ENCODE peak calls at places on chromosomes 2 and 18, in nine cellular contexts. V is PC-9, D is epithelial cell of esophagus, K is body of pancreas, X is bronchial epithelial cell, Q is DND-41, H is stomach, L is PC-3, U is fibroblast of the aortic adventitia. N is an unnamed sample.
A peak's percentile ranks its signal among the peaks of the same experiment; 100 is the strongest.

GRCh38 chr2:130798472-130799221 is 38.1 kb upstream of the ARHGEF4 start:
- DNase-seq in U (peak; percentile 7), Q (peak; percentile 10), D (peak; percentile 35), V (no peak), L (no peak), H (no peak), K (peak; percentile 46), X (peak; percentile 26), N (no peak)

GRCh38 chr18:23515911-23516546 is 12.7 kb downstream of the RMC1 start:
- DNase-seq in D (peak; percentile 80), X (peak; percentile 72), K (peak; percentile 75), Q (peak; percentile 79), U (peak; percentile 74), L (peak; percentile 86), H (peak; percentile 77), V (peak; percentile 48), N (peak; percentile 79)

GRCh38 chr2:47009368-47009767 is 93.8 kb upstream of the MCFD2 start:
- DNase-seq in X (no peak), K (no peak), Q (no peak), U (no peak), V (no peak), L (no peak), D (no peak), H (no peak), N (no peak)

GRCh38 chr18:12598181-12598921 is 59.6 kb downstream of the SPIRE1 start:
- DNase-seq in H (no peak), U (peak; percentile 32), X (no peak), K (no peak), D (peak; percentile 14), Q (no peak), L (peak; percentile 34), V (peak; percentile 67), N (no peak)

GRCh38 chr18:75340206-75340605 is 87.3 kb downstream of the SMIM21 start:
- DNase-seq in Q (no peak), L (no peak), D (no peak), H (no peak), K (no peak), V (no peak), X (no peak), U (no peak), N (no peak)

GRCh38 chr18:54607213-54607934 is 16.3 kb downstream of the DYNAP start:
- DNase-seq in X (peak; percentile 99), H (peak; percentile 31), K (peak; percentile 60), Q (no peak), L (peak; percentile 87), D (peak; percentile 98), U (peak; percentile 2), V (peak; percentile 97), N (peak; percentile 60)

GRCh38 chr2:219253753-219254589 is at the start of gene TUBA4A:
- DNase-seq in H (peak; percentile 94), K (peak; percentile 92), Q (peak; percentile 81), X (peak; percentile 61), D (peak; percentile 87), U (peak; percentile 43), L (peak; percentile 90), V (peak; percentile 65), N (peak; percentile 87)

GRCh38 chr2:98552499-98553179 is 55.7 kb downstream of the COA5 start:
- DNase-seq in D (peak; percentile 7), X (peak; percentile 2), H (no peak), L (peak; percentile 10), Q (no peak), U (no peak), K (no peak), V (no peak), N (no peak)

GRCh38 chr2:109724533-109725460 is 69.3 kb upstream of the RGPD5 start:
- DNase-seq in Q (no peak), L (no peak), V (no peak), D (no peak), U (no peak), K (no peak), X (no peak), H (no peak), N (no peak)

GRCh38 chr2:86064006-86064405 is 41.7 kb downstream of the POLR1A start:
- DNase-seq in V (peak; percentile 80), Q (no peak), H (no peak), K (no peak), D (no peak), X (peak; percentile 16), L (peak; percentile 60), U (no peak), N (no peak)

GRCh38 chr2:217370391-217370790 is 510.5 kb upstream of the TNP1 start:
- DNase-seq in X (peak; percentile 99), V (peak; percentile 79), K (no peak), L (peak; percentile 96), Q (no peak), U (peak; percentile 55), D (peak; percentile 98), H (no peak), N (peak; percentile 14)

GRCh38 chr2:11013196-11013595 is 101.5 kb downstream of the KCNF1 start:
- DNase-seq in X (no peak), K (no peak), Q (no peak), L (no peak), H (no peak), D (no peak), U (no peak), V (no peak), N (no peak)

GRCh38 chr18:44153976-44154375 is 526.7 kb upstream of the SETBP1 start:
- DNase-seq in X (peak; percentile 33), V (no peak), L (peak; percentile 20), U (no peak), H (no peak), D (peak; percentile 54), K (no peak), Q (no peak), N (peak; percentile 11)

GRCh38 chr2:148903294-148903693 is 28.3 kb downstream of the KIF5C start:
- DNase-seq in U (no peak), H (no peak), L (no peak), K (no peak), Q (no peak), V (no peak), X (no peak), D (no peak), N (no peak)

GRCh38 chr2:33135645-33136044 is 188.9 kb downstream of the LTBP1 start:
- DNase-seq in V (no peak), L (no peak), Q (no peak), U (peak; percentile 57), X (peak; percentile 10), H (no peak), K (no peak), D (no peak), N (no peak)

GRCh38 chr18:3330622-3331021 is 68.7 kb downstream of the MYL12B start:
- DNase-seq in V (no peak), X (peak; percentile 42), D (peak; percentile 56), K (no peak), U (no peak), H (no peak), L (peak; percentile 53), Q (no peak), N (no peak)

GRCh38 chr18:43013489-43013888 is 102.0 kb downstream of the RIT2 start:
- DNase-seq in H (no peak), X (no peak), V (no peak), K (no peak), U (peak; percentile 15), D (no peak), L (no peak), Q (no peak), N (no peak)

GRCh38 chr18:3207565-3207964 is 12.2 kb downstream of the MYOM1 start:
- DNase-seq in K (peak; percentile 29), L (peak; percentile 80), Q (no peak), X (peak; percentile 77), H (no peak), U (no peak), V (peak; percentile 55), D (peak; percentile 79), N (peak; percentile 49)

GRCh38 chr2:214006601-214007000 is 404.3 kb upstream of the VWC2L start:
- DNase-seq in L (no peak), H (no peak), D (peak; percentile 87), Q (no peak), X (peak; percentile 73), K (no peak), V (no peak), U (no peak), N (no peak)

GRCh38 chr2:76448956-76449355 is 738.2 kb upstream of the GCFC2 start:
- DNase-seq in D (no peak), K (no peak), U (no peak), L (no peak), V (no peak), H (no peak), X (no peak), Q (no peak), N (no peak)
- TF ChIP-seq CTCF in D (no peak), K (no peak), U (no peak), L (no peak), V (no peak), H (no peak), X (no peak), Q (no peak), N (no peak)

GRCh38 chr18:1999387-1999786 is 571.9 kb downstream of the METTL4 start:
- DNase-seq in H (no peak), X (no peak), L (no peak), D (no peak), K (no peak), U (no peak), V (no peak), Q (no peak), N (no peak)
- TF ChIP-seq CTCF in H (no peak), X (no peak), L (no peak), D (no peak), K (no peak), U (no peak), V (no peak), Q (no peak), N (no peak)

GRCh38 chr2:230828272-230828961 is 36.3 kb upstream of the ITM2C start:
- DNase-seq in H (peak; percentile 34), K (no peak), L (no peak), Q (no peak), V (no peak), D (no peak), X (no peak), U (no peak), N (peak; percentile 21)
- TF ChIP-seq CTCF in H (no peak), K (no peak), L (no peak), Q (no peak), V (no peak), D (no peak), X (no peak), U (no peak), N (no peak)

DNA sequence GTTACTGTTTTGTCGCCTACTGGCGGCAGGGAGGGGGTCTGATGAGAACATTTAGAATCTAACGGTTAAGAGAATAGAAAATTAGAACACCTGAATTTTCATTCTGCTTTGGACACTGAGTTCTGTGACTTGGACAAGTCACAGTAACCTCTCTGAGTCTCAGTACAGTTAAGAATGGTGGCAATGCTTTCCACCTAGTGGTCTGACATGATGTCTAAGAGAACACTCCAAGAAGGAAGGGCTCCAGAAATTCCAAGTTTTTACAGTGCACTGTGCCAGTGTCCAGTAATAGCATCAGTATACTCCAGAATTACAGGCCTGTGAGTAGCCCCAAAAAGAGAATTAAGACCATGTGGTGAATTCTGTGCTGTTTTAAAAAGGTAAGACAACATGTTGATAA is 174.1 kb upstream of the ZFP36L2 start:
- DNase-seq in U (peak; percentile 58), K (no peak), D (no peak), L (no peak), Q (no peak), X (no peak), H (no peak), V (no peak), N (no peak)
- TF ChIP-seq CTCF in U (peak; percentile 34), K (no peak), D (no peak), L (no peak), Q (no peak), X (no peak), H (no peak), V (no peak), N (no peak)

N was measured in Calu3.